ENCODE peak calls at places on chromosomes 1 and 21, in ten cellular contexts. M is fibroblast of lung, H is ascending aorta, P is heart right ventricle, G is tibial artery, F is AG04450, L is heart left ventricle, I is HCT116, V is neural progenitor cell, T is suprapubic skin. D is an unnamed sample.
A peak's percentile ranks its signal among the peaks of the same experiment; 100 is the strongest.

GRCh38 chr1:193763313-193763712 is 576.9 kb upstream of the B3GALT2 start:
- DNase-seq in H (no peak), P (no peak), F (no peak), T (no peak), G (no peak), I (no peak), V (no peak), L (no peak), M (peak; percentile 22), D (no peak)

GRCh38 chr1:81717230-81717629 is 83.5 kb upstream of the ADGRL2 start:
- DNase-seq in F (no peak), V (no peak), P (no peak), G (no peak), I (no peak), L (no peak), M (no peak), T (no peak), H (no peak), D (no peak)

GRCh38 chr21:44407493-44407892 is 47.8 kb upstream of the LRRC3 start:
- DNase-seq in H (no peak), G (no peak), I (no peak), T (no peak), F (no peak), M (no peak), P (no peak), V (peak; percentile 0), L (no peak), D (no peak)

GRCh38 chr1:226601456-226601855 is 52.9 kb downstream of the STUM start:
- DNase-seq in H (no peak), P (no peak), M (no peak), G (no peak), L (no peak), T (no peak), V (no peak), F (no peak), I (no peak), D (no peak)

GRCh38 chr1:84889437-84889836 is 3.6 kb downstream of the LPAR3 start:
- DNase-seq in V (no peak), H (no peak), F (no peak), M (no peak), G (no peak), I (no peak), L (no peak), P (no peak), T (no peak), D (no peak)

GRCh38 chr1:230011333-230012092 is 55.5 kb upstream of the GALNT2 start:
- DNase-seq in G (no peak), T (no peak), M (peak; percentile 1), I (no peak), V (no peak), H (no peak), P (no peak), L (no peak), F (no peak), D (no peak)

GRCh38 chr21:21247441-21247840 is 249.2 kb downstream of the NCAM2 start:
- DNase-seq in M (peak; percentile 52), P (no peak), H (no peak), G (no peak), I (no peak), L (no peak), F (no peak), T (no peak), V (no peak), D (no peak)

GRCh38 chr1:7281821-7282220 is 489.3 kb upstream of the VAMP3 start:
- DNase-seq in P (no peak), L (no peak), I (no peak), F (peak; percentile 75), V (no peak), G (no peak), T (no peak), M (peak; percentile 89), H (no peak), D (no peak)

GRCh38 chr1:238485906-238486219 is 595.1 kb upstream of the ZP4 start:
- DNase-seq in P (no peak), M (no peak), L (no peak), H (no peak), T (no peak), G (no peak), V (no peak), F (no peak), I (no peak), D (no peak)

GRCh38 chr1:30649321-30649991 is 73.9 kb downstream of the MATN1 start:
- DNase-seq in H (no peak), L (no peak), T (no peak), G (no peak), I (no peak), M (no peak), P (no peak), V (no peak), F (no peak), D (no peak)

GRCh38 chr1:235617808-235618207 is 31.8 kb downstream of the GNG4 start:
- DNase-seq in G (no peak), T (no peak), M (peak; percentile 74), V (no peak), I (no peak), F (peak; percentile 56), L (no peak), H (no peak), P (no peak), D (no peak)

GRCh38 chr1:12407050-12407961 is 177.5 kb downstream of the VPS13D start:
- DNase-seq in F (peak; percentile 55), G (no peak), P (peak; percentile 25), H (no peak), V (no peak), M (peak; percentile 67), T (no peak), I (peak; percentile 12), L (peak; percentile 27), D (no peak)

GRCh38 chr1:204705888-204706837 is 20.6 kb upstream of the LRRN2 start:
- DNase-seq in F (no peak), I (no peak), P (no peak), L (no peak), V (no peak), G (peak; percentile 11), M (no peak), T (peak; percentile 50), H (no peak), D (no peak)

GRCh38 chr1:117051224-117052064 is 8.7 kb upstream of the TTF2 start:
- DNase-seq in H (no peak), V (no peak), T (no peak), I (no peak), G (no peak), L (no peak), P (no peak), F (no peak), M (no peak), D (no peak)

GRCh38 chr1:233904979-233905415 is 521 bp downstream of the SLC35F3 start:
- DNase-seq in V (no peak), P (no peak), I (no peak), M (peak; percentile 63), L (no peak), H (no peak), F (no peak), G (no peak), T (no peak), D (no peak)

GRCh38 chr1:208907785-208908184 is 663.6 kb upstream of the PLXNA2 start:
- DNase-seq in F (no peak), L (no peak), G (no peak), M (no peak), I (no peak), P (no peak), V (no peak), H (no peak), T (no peak), D (no peak)

GRCh38 chr1:117631761-117632160 is 25.9 kb downstream of the TENT5C start:
- DNase-seq in F (no peak), G (no peak), H (no peak), I (no peak), T (peak; percentile 16), V (no peak), L (no peak), P (no peak), M (no peak), D (no peak)

GRCh38 chr1:1348420-1349255 is 580 bp downstream of the DVL1 start:
- DNase-seq in F (no peak), H (no peak), V (no peak), I (no peak), P (no peak), T (no peak), G (no peak), L (no peak), M (peak; percentile 54), D (no peak)

GRCh38 chr1:1351511-1352427 is 2.6 kb upstream of the DVL1 start:
- DNase-seq in P (peak; percentile 25), F (no peak), G (no peak), L (peak; percentile 70), I (no peak), H (no peak), V (no peak), T (no peak), M (peak; percentile 55), D (peak; percentile 45)

GRCh38 chr1:1347026-1347595 is 2.1 kb downstream of the DVL1 start:
- DNase-seq in T (no peak), L (no peak), M (no peak), P (no peak), I (no peak), V (no peak), F (no peak), G (no peak), H (no peak), D (no peak)

GRCh38 chr1:1347663-1348419 is 1.4 kb downstream of the DVL1 start:
- DNase-seq in T (no peak), G (no peak), H (no peak), M (peak; percentile 45), F (no peak), L (no peak), I (peak; percentile 54), V (peak; percentile 81), P (no peak), D (no peak)

GRCh38 chr1:1349256-1350012 is at the start of gene DVL1:
- DNase-seq in T (no peak), P (peak; percentile 67), H (no peak), I (no peak), V (peak; percentile 91), M (peak; percentile 62), F (peak; percentile 24), L (peak; percentile 67), G (peak; percentile 81), D (no peak)
- H3K9me3 ChIP-seq in T (no peaks in the 10 kb centered on the region), P (no peaks in the 10 kb centered on the region), H (no peaks in the 10 kb centered on the region), I (no peaks in the 10 kb centered on the region), V (no peaks in the 10 kb centered on the region), M (no peaks in the 10 kb centered on the region), F (no peaks in the 10 kb centered on the region), L (no peaks in the 10 kb centered on the region), G (no peaks in the 10 kb centered on the region), D (no peaks in the 10 kb centered on the region)

GRCh38 chr21:35643176-35643575 is 417.1 kb downstream of the SETD4 start:
- DNase-seq in H (no peak), G (no peak), V (no peak), F (no peak), M (peak; percentile 54), L (no peak), P (no peak), T (no peak), I (no peak), D (no peak)
- TF ChIP-seq CTCF in H (no peak), G (no peak), V (no peak), F (no peak), M (no peak), L (no peak), P (no peak), T (no peak), I (no peak), D (no peak)

GRCh38 chr21:34882719-34883131 is 166.4 kb downstream of the RUNX1 start:
- DNase-seq in G (no peak), T (no peak), V (no peak), L (no peak), M (no peak), F (no peak), H (no peak), I (no peak), P (no peak), D (no peak)
- H3K27ac ChIP-seq in G (peak overlapping the region; percentile 61), T (peak overlapping the region; percentile 4), V (no peak overlapping the region), L (no peak overlapping the region), M (peak overlapping the region; percentile 92), F (peak overlapping the region; percentile 55), H (no peak overlapping the region), I (no peak overlapping the region), P (no peak overlapping the region), D (peak overlapping the region; percentile 92)

GRCh38 chr21:40652436-40652835 is 194.5 kb downstream of the DSCAM start:
- DNase-seq in F (no peak), L (no peak), V (no peak), H (no peak), M (no peak), G (no peak), T (no peak), I (no peak), P (no peak), D (no peak)
- H3K9me3 ChIP-seq in F (peaks cover 39% of the 10 kb centered on the region), L (no peaks in the 10 kb centered on the region), V (no peaks in the 10 kb centered on the region), H (no peaks in the 10 kb centered on the region), M (no peaks in the 10 kb centered on the region), G (no peaks in the 10 kb centered on the region), T (no peaks in the 10 kb centered on the region), I (peaks cover 67% of the 10 kb centered on the region), P (no peaks in the 10 kb centered on the region), D (peaks cover 9% of the 10 kb centered on the region)